ENCODE peak calls at places on chromosomes 11 and 22, in four cellular contexts. One of them, this sample, is unnamed.

GRCh38 chr11:70482529-70482917 is 84.2 kb downstream of the CTTN start:
- DNase-seq in WTC11: no peak
- DNase-seq in HepG2: no peak
- DNase-seq in K562: no peak
- DNase-seq in this sample: no peak

GRCh38 chr11:92948116-92948515 is 21.3 kb upstream of the MTNR1B start:
- DNase-seq in K562: no peak
- DNase-seq in HepG2: peak
- DNase-seq in WTC11: no peak
- DNase-seq in this sample: no peak

GRCh38 chr11:1222491-1223345 is at the start of gene MUC5B:
- DNase-seq in WTC11: peak
- DNase-seq in HepG2: no peak
- DNase-seq in K562: no peak
- DNase-seq in this sample: no peak

GRCh38 chr11:36101466-36101865 is 157.6 kb downstream of the LDLRAD3 start:
- DNase-seq in HepG2: no peak
- DNase-seq in WTC11: no peak
- DNase-seq in K562: no peak
- DNase-seq in this sample: no peak

GRCh38 chr11:104163100-104164027 is 583 bp downstream of the PDGFD start:
- DNase-seq in K562: no peak
- DNase-seq in WTC11: peak
- DNase-seq in HepG2: no peak
- DNase-seq in this sample: no peak

GRCh38 chr11:88307749-88308425 is 29.6 kb downstream of the CTSC start:
- DNase-seq in WTC11: peak
- DNase-seq in K562: no peak
- DNase-seq in HepG2: no peak
- DNase-seq in this sample: peak

GRCh38 chr22:32864041-32864440 is 62.5 kb downstream of the TIMP3 start:
- DNase-seq in HepG2: no peak
- DNase-seq in WTC11: no peak
- DNase-seq in K562: no peak
- DNase-seq in this sample: no peak

GRCh38 chr11:117934526-117935307 is 5.5 kb upstream of the TMPRSS13 start:
- DNase-seq in K562: no peak
- DNase-seq in HepG2: no peak
- DNase-seq in WTC11: no peak
- DNase-seq in this sample: no peak

GRCh38 chr11:68469122-68469521 is 8.6 kb downstream of the PPP6R3 start:
- DNase-seq in HepG2: peak
- DNase-seq in K562: no peak
- DNase-seq in WTC11: no peak
- DNase-seq in this sample: no peak

GRCh38 chr22:47552024-47552423 is 789.6 kb downstream of the TBC1D22A start:
- DNase-seq in WTC11: no peak
- DNase-seq in HepG2: no peak
- DNase-seq in K562: no peak
- DNase-seq in this sample: no peak

GRCh38 chr11:74650498-74650897 is 58.1 kb downstream of the POLD3 start:
- DNase-seq in WTC11: no peak
- DNase-seq in HepG2: no peak
- DNase-seq in K562: no peak
- DNase-seq in this sample: no peak

GRCh38 chr11:35486934-35487333 is 38.5 kb downstream of the PAMR1 start:
- DNase-seq in WTC11: no peak
- DNase-seq in HepG2: no peak
- DNase-seq in K562: no peak
- DNase-seq in this sample: no peak

GRCh38 chr11:84289381-84289906 is 1003.3 kb upstream of the CCDC90B start:
- DNase-seq in K562: no peak
- DNase-seq in HepG2: no peak
- DNase-seq in WTC11: no peak
- DNase-seq in this sample: peak

GRCh38 chr11:80586464-80586863 is 1145.6 kb upstream of the TENM4 start:
- DNase-seq in HepG2: no peak
- DNase-seq in WTC11: no peak
- DNase-seq in K562: no peak
- DNase-seq in this sample: no peak

GRCh38 chr22:17205432-17205831 is 13.8 kb downstream of the ADA2 start:
- DNase-seq in HepG2: no peak
- DNase-seq in K562: no peak
- DNase-seq in WTC11: no peak
- DNase-seq in this sample: no peak

GRCh38 chr22:29979645-29980303 is 96.8 kb downstream of the MTMR3 start:
- DNase-seq in K562: no peak
- DNase-seq in WTC11: no peak
- DNase-seq in HepG2: no peak
- DNase-seq in this sample: peak

GRCh38 chr11:34840736-34841386 is 75.3 kb downstream of the APIP start:
- DNase-seq in K562: peak
- DNase-seq in WTC11: peak
- DNase-seq in HepG2: peak
- DNase-seq in this sample: no peak

GRCh38 chr11:69172674-69173073 is 16.9 kb downstream of the SMIM38 start:
- DNase-seq in HepG2: no peak
- DNase-seq in WTC11: no peak
- DNase-seq in K562: no peak
- DNase-seq in this sample: no peak

GRCh38 chr11:92050305-92050704 is 174.3 kb upstream of the FAT3 start:
- DNase-seq in K562: no peak
- DNase-seq in WTC11: no peak
- DNase-seq in HepG2: no peak
- DNase-seq in this sample: no peak

GRCh38 chr11:85809881-85810280 is 1.1 kb downstream of the SYTL2 start:
- DNase-seq in K562: peak
- DNase-seq in HepG2: peak
- DNase-seq in WTC11: peak
- DNase-seq in this sample: no peak

GRCh38 chr11:38402063-38402462 is 1804.0 kb upstream of the RAG2 start:
- DNase-seq in K562: no peak
- DNase-seq in HepG2: no peak
- DNase-seq in WTC11: no peak
- DNase-seq in this sample: no peak

GRCh38 chr11:57639321-57640067 is 10.2 kb downstream of the YPEL4 start:
- DNase-seq in K562: no peak
- DNase-seq in WTC11: peak
- DNase-seq in HepG2: peak
- DNase-seq in this sample: no peak

GRCh38 chr11:58574851-58575250 is 805 bp downstream of the LPXN start:
- DNase-seq in K562: no peak
- DNase-seq in HepG2: no peak
- DNase-seq in WTC11: no peak
- DNase-seq in this sample: no peak

GRCh38 chr11:65506770-65507485 is 8.1 kb downstream of the MALAT1 start:
- DNase-seq in HepG2: no peak
- DNase-seq in K562: no peak
- DNase-seq in WTC11: no peak
- DNase-seq in this sample: no peak

GRCh38 chr11:57751676-57752253 is at the start of gene BTBD18:
- DNase-seq in WTC11: peak
- DNase-seq in HepG2: peak
- DNase-seq in K562: no peak
- DNase-seq in this sample: no peak

GRCh38 chr22:48758021-48758561 is 1069.6 kb downstream of the BRD1 start:
- DNase-seq in HepG2: no peak
- DNase-seq in K562: no peak
- DNase-seq in WTC11: peak
- DNase-seq in this sample: no peak

GRCh38 chr11:114236829-114237228 is 59.4 kb upstream of the NNMT start:
- DNase-seq in HepG2: no peak
- DNase-seq in K562: no peak
- DNase-seq in WTC11: no peak
- DNase-seq in this sample: no peak

GRCh38 chr11:79461144-79461543 is 20.3 kb upstream of the TENM4 start:
- DNase-seq in K562: no peak
- DNase-seq in HepG2: peak
- DNase-seq in WTC11: no peak
- DNase-seq in this sample: no peak

GRCh38 chr11:124746621-124747243 is 5.3 kb downstream of the VSIG2 start:
- DNase-seq in WTC11: peak
- DNase-seq in HepG2: peak
- DNase-seq in K562: peak
- DNase-seq in this sample: peak

GRCh38 chr11:95243658-95244057 is 12.7 kb upstream of the SESN3 start:
- DNase-seq in WTC11: no peak
- DNase-seq in K562: no peak
- DNase-seq in HepG2: no peak
- DNase-seq in this sample: no peak

GRCh38 chr22:43186272-43187170 is at the start of gene TTLL12:
- DNase-seq in HepG2: no peak
- DNase-seq in K562: peak
- DNase-seq in WTC11: peak
- DNase-seq in this sample: no peak

GRCh38 chr11:71283960-71284359 is 31.6 kb upstream of the SHANK2 start:
- DNase-seq in WTC11: no peak
- DNase-seq in K562: no peak
- DNase-seq in HepG2: peak
- DNase-seq in this sample: no peak

GRCh38 chr11:131302831-131303230 is 67.6 kb upstream of the NTM start:
- DNase-seq in HepG2: no peak
- DNase-seq in K562: no peak
- DNase-seq in WTC11: no peak
- DNase-seq in this sample: no peak

GRCh38 chr11:93123351-93123898 is 74.4 kb downstream of the SLC36A4 start:
- DNase-seq in WTC11: no peak
- DNase-seq in HepG2: no peak
- DNase-seq in K562: no peak
- DNase-seq in this sample: no peak

GRCh38 chr11:47152953-47153950 is 23.4 kb downstream of the ARFGAP2 start:
- DNase-seq in HepG2: peak
- DNase-seq in WTC11: peak
- DNase-seq in K562: peak
- DNase-seq in this sample: peak

GRCh38 chr11:94129505-94130335 is 1.1 kb downstream of the PANX1 start:
- DNase-seq in HepG2: no peak
- DNase-seq in K562: no peak
- DNase-seq in WTC11: peak
- DNase-seq in this sample: no peak
- TF ChIP-seq NR2C2 in HepG2: no peak
- TF ChIP-seq NR2C2 in K562: no peak
- TF ChIP-seq NR2C2 in WTC11: no peak
- TF ChIP-seq NR2C2 in this sample: no peak

GRCh38 chr11:3180869-3181268 is 15.8 kb upstream of the OSBPL5 start:
- DNase-seq in WTC11: no peak
- DNase-seq in HepG2: no peak
- DNase-seq in K562: no peak
- DNase-seq in this sample: no peak

GRCh38 chr11:3178349-3178748 is 13.2 kb upstream of the OSBPL5 start:
- DNase-seq in K562: no peak
- DNase-seq in HepG2: no peak
- DNase-seq in WTC11: no peak
- DNase-seq in this sample: no peak

GRCh38 chr11:3174387-3174786 is 9.3 kb upstream of the OSBPL5 start:
- DNase-seq in HepG2: no peak
- DNase-seq in WTC11: no peak
- DNase-seq in K562: no peak
- DNase-seq in this sample: no peak

GRCh38 chr11:3176487-3176886 is 11.4 kb upstream of the OSBPL5 start:
- DNase-seq in HepG2: no peak
- DNase-seq in WTC11: no peak
- DNase-seq in K562: no peak
- DNase-seq in this sample: no peak

GRCh38 chr11:3177931-3178330 is 12.8 kb upstream of the OSBPL5 start:
- DNase-seq in K562: no peak
- DNase-seq in WTC11: no peak
- DNase-seq in HepG2: no peak
- DNase-seq in this sample: no peak
- TF ChIP-seq NR2C2 in K562: no peak
- TF ChIP-seq NR2C2 in WTC11: no peak
- TF ChIP-seq NR2C2 in HepG2: no peak
- TF ChIP-seq NR2C2 in this sample: no peak

DNA sequence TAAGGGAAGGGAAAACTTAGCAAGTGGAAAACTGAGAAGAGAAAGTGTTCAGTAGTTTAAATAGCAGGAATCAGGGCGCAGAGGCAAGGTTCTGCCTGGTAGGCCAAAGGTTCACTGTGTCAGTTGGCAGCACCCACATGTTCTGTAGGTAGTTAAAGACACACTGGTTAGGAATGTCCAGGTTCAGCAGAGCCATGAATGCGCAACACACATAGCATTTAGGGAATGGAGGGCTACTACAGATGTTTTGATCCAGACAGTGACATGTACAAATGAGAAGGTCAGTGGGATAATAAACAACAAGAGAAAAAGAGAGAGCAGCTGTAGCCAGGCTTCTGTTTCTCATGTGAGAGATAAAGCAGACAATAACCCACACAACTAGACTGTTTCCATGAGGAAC is 56.2 kb upstream of the ARHGAP42 start:
- DNase-seq in WTC11: no peak
- DNase-seq in HepG2: no peak
- DNase-seq in K562: no peak
- DNase-seq in this sample: no peak
- TF ChIP-seq NR2C2 in WTC11: no peak
- TF ChIP-seq NR2C2 in HepG2: no peak
- TF ChIP-seq NR2C2 in K562: no peak
- TF ChIP-seq NR2C2 in this sample: no peak

DNA sequence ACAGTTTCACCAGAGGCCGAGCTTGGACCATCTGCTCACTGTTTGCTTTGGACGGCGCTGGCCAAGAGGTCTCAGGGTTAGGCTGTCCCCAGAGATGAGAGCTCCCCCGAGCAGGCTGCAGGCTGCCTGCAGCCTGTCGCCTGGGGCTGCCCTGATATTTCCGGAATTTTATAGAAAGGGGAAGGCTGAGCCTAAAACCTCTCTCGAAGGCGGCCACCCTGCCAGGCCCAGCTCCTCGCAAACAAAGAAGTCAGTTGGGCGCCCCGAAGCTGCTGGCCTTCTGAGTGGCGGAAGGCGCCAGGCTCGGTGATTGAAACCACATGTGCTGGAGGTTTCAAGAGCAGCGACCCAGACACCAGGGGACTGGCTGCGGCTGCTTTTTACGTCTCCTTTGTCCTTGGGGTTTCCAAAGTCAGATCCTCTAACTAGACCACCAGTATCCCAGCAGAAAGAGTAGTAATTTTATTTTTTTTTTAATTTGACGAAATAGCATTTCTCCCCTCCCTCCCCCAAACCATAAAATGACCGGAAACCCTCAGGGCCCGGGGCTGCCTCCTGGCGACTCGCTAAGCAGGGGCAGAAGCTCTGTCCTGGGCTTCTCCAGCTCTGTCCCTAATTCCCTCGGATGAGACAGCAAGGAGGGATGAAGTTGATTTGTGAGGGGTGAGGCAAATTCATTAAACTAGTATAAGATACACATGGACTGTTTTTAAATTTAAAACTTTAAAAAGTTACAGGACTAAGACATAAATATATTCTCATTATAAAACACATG is 57.4 kb downstream of the CLMP start:
- DNase-seq in K562: no peak
- DNase-seq in WTC11: peak
- DNase-seq in HepG2: no peak
- DNase-seq in this sample: no peak
- TF ChIP-seq NR2C2 in K562: no peak
- TF ChIP-seq NR2C2 in WTC11: no peak
- TF ChIP-seq NR2C2 in HepG2: no peak
- TF ChIP-seq NR2C2 in this sample: no peak

This sample was measured in GM12878.